ENCODE peak calls at places on chromosomes 11 and 22, in five cellular contexts. P is left lung, S is SK-N-SH, C is SJCRH30, J is neural progenitor cell. Q is an unnamed sample.

GRCh38 chr11:65224939-65225283 is 36.9 kb upstream of the POLA2 start:
- DNase-seq in S (no peak), C (no peak), J (peak; percentile 43), P (peak; percentile 52), Q (no peak)

GRCh38 chr11:10664005-10664404 is 29.6 kb downstream of the IRAG1 start:
- DNase-seq in S (no peak), P (no peak), J (no peak), C (no peak), Q (no peak)

GRCh38 chr22:33853200-33854097 is 66.8 kb downstream of the LARGE1 start:
- DNase-seq in S (peak; percentile 64), J (peak; percentile 38), C (no peak), P (no peak), Q (peak; percentile 57)

GRCh38 chr11:13317293-13318080 is 39.9 kb downstream of the BMAL1 start:
- DNase-seq in P (no peak), J (no peak), S (peak; percentile 42), C (no peak), Q (no peak)

GRCh38 chr11:119615003-119615878 is 113.8 kb downstream of the NECTIN1 start:
- DNase-seq in C (no peak), J (no peak), P (peak; percentile 28), S (no peak), Q (no peak)

GRCh38 chr11:124841765-124842700 is 23.2 kb upstream of the ROBO3 start:
- DNase-seq in J (peak; percentile 45), P (no peak), C (no peak), S (no peak), Q (peak; percentile 26)

GRCh38 chr11:282630-283360 is 4.6 kb downstream of the NLRP6 start:
- DNase-seq in C (no peak), P (peak; percentile 24), J (no peak), S (peak; percentile 40), Q (no peak)

GRCh38 chr11:21560466-21560975 is 632.4 kb upstream of the ANO5 start:
- DNase-seq in S (no peak), J (no peak), P (no peak), C (no peak), Q (no peak)

GRCh38 chr11:27754035-27755017 is 54.1 kb upstream of the BDNF start:
- DNase-seq in S (no peak), C (no peak), P (no peak), J (no peak), Q (no peak)

GRCh38 chr11:61129608-61130523 is 27.6 kb downstream of the CD5 start:
- DNase-seq in C (peak; percentile 83), S (peak; percentile 96), J (peak; percentile 94), P (peak; percentile 95), Q (peak; percentile 99)

GRCh38 chr11:44270403-44271192 is 39.3 kb downstream of the ALX4 start:
- DNase-seq in J (no peak), C (peak; percentile 99), S (no peak), P (no peak), Q (peak; percentile 47)

GRCh38 chr11:12684821-12685220 is 10.6 kb downstream of the TEAD1 start:
- DNase-seq in S (no peak), J (no peak), C (no peak), P (no peak), Q (no peak)

GRCh38 chr22:48327721-48328120 is 1500.0 kb downstream of the BRD1 start:
- DNase-seq in S (no peak), P (peak; percentile 41), C (no peak), J (no peak), Q (no peak)

GRCh38 chr22:24291538-24292201 is 21.0 kb downstream of the SPECC1L start:
- DNase-seq in J (no peak), C (no peak), P (no peak), S (no peak), Q (no peak)

GRCh38 chr11:118415739-118416068 is 14.3 kb downstream of the ATP5MG start:
- DNase-seq in C (peak; percentile 34), S (peak; percentile 68), J (peak; percentile 29), P (no peak), Q (peak; percentile 71)

GRCh38 chr11:12705874-12706273 is 31.7 kb downstream of the TEAD1 start:
- DNase-seq in C (no peak), J (no peak), S (no peak), P (no peak), Q (no peak)

GRCh38 chr11:79402912-79403311 is 37.9 kb downstream of the TENM4 start:
- DNase-seq in C (no peak), S (no peak), P (no peak), J (no peak), Q (no peak)

GRCh38 chr11:83566948-83567347 is 280.8 kb upstream of the CCDC90B start:
- DNase-seq in C (no peak), P (no peak), J (no peak), S (no peak), Q (no peak)

GRCh38 chr11:8593455-8593854 is 573 bp downstream of the STK33 start:
- DNase-seq in J (no peak), S (peak; percentile 16), C (no peak), P (no peak), Q (no peak)
- H3K27me3 ChIP-seq in J (no peaks in the 10 kb centered on the region), S (no peaks in the 10 kb centered on the region), C (no peaks in the 10 kb centered on the region), P (no peaks in the 10 kb centered on the region), Q (no peaks in the 10 kb centered on the region)

DNA sequence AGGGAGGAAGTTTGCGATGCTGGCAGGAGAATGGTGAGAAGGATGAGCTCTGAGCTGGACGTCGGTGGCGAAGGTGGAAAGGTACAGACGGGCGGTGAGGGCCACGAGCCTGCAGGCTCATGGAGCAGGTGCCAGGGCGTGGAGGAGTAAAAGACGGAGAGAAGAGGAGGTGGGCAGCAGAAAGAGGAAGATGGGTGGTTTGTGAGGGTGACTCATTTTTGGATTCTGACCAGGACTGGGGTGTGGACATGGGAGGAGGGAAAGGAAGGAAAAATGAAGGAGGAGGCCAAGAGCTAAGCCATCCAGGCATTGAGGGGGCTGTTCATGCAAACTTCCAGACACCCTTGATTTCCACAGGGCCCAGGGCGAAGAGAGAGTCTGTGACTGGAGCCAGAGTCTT is 3.5 kb downstream of the ZDHHC24 start:
- DNase-seq in J (no peak), C (no peak), P (no peak), S (no peak), Q (no peak)
- H3K4me3 ChIP-seq in J (no peak overlapping the region), C (no peak overlapping the region), P (no peak overlapping the region), S (no peak overlapping the region), Q (no peak overlapping the region)

GRCh38 chr11:35155677-35156076 is 16.7 kb downstream of the CD44 start:
- DNase-seq in S (no peak), C (no peak), J (no peak), P (no peak), Q (no peak)
- H3K36me3 ChIP-seq in S (peaks cover 46% of the 10 kb centered on the region), C (no peaks in the 10 kb centered on the region), J (no peaks in the 10 kb centered on the region), P (peaks cover 30% of the 10 kb centered on the region), Q (no peaks in the 10 kb centered on the region)

GRCh38 chr22:22408731-22409696 is 99.5 kb downstream of the ZNF280B start:
- DNase-seq in S (peak; percentile 44), J (peak; percentile 63), C (peak; percentile 79), P (no peak), Q (peak; percentile 73)
- H3K27me3 ChIP-seq in S (peaks cover 13% of the 10 kb centered on the region), J (peaks cover 100% of the 10 kb centered on the region), C (no peaks in the 10 kb centered on the region), P (no peaks in the 10 kb centered on the region), Q (peaks cover 95% of the 10 kb centered on the region)

GRCh38 chr11:69030324-69030723 is 17.3 kb upstream of the MRGPRF start:
- DNase-seq in S (no peak), P (no peak), C (no peak), J (no peak), Q (no peak)
- H3K4me3 ChIP-seq in S (no peak overlapping the region), P (no peak overlapping the region), C (no peak overlapping the region), J (no peak overlapping the region), Q (no peak overlapping the region)

GRCh38 chr11:35218956-35219355 is 80.0 kb downstream of the CD44 start:
- DNase-seq in J (no peak), P (no peak), C (no peak), S (no peak), Q (no peak)
- H3K36me3 ChIP-seq in J (no peaks in the 10 kb centered on the region), P (peaks cover 96% of the 10 kb centered on the region), C (no peaks in the 10 kb centered on the region), S (peaks cover 76% of the 10 kb centered on the region), Q (no peaks in the 10 kb centered on the region)

DNA sequence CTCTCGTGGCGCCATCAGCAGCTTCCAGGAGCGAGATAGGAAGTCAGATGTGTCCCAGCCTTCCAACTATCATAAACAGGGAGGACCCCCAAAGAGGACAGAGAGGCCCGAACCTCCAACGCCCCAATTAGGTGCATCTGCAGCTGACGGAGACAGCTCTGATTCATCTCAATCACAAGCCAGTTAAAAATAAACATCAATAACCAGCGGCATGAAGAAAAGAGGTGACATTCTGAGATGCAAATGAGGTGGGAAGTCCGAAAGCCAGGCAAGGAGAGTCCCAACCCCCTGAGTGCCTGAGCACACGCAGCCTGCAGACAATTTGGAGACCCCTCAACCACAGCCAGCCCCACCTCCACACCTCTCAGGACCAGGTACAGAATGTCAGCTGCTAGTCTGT is 28.1 kb upstream of the IGSF9B start:
- DNase-seq in J (no peak), C (no peak), S (no peak), P (peak; percentile 22), Q (no peak)
- H3K27me3 ChIP-seq in J (no peaks in the 10 kb centered on the region), C (peaks cover 39% of the 10 kb centered on the region), S (no peaks in the 10 kb centered on the region), P (no peaks in the 10 kb centered on the region), Q (no peaks in the 10 kb centered on the region)

GRCh38 chr22:45504703-45505341 is 2.1 kb downstream of the FBLN1 start:
- DNase-seq in J (peak; percentile 95), C (peak; percentile 49), S (peak; percentile 74), P (peak; percentile 68), Q (peak; percentile 72)

GRCh38 chr22:45503071-45503815 is 560 bp downstream of the FBLN1 start:
- DNase-seq in C (no peak), P (no peak), S (peak; percentile 72), J (peak; percentile 76), Q (peak; percentile 88)

GRCh38 chr22:45502215-45503070 is at the start of gene FBLN1:
- DNase-seq in S (peak; percentile 97), J (peak; percentile 95), C (no peak), P (peak; percentile 72), Q (peak; percentile 97)

GRCh38 chr22:45505991-45506743 is 3.5 kb downstream of the FBLN1 start:
- DNase-seq in C (no peak), J (no peak), P (peak; percentile 36), S (no peak), Q (peak; percentile 74)

DNA sequence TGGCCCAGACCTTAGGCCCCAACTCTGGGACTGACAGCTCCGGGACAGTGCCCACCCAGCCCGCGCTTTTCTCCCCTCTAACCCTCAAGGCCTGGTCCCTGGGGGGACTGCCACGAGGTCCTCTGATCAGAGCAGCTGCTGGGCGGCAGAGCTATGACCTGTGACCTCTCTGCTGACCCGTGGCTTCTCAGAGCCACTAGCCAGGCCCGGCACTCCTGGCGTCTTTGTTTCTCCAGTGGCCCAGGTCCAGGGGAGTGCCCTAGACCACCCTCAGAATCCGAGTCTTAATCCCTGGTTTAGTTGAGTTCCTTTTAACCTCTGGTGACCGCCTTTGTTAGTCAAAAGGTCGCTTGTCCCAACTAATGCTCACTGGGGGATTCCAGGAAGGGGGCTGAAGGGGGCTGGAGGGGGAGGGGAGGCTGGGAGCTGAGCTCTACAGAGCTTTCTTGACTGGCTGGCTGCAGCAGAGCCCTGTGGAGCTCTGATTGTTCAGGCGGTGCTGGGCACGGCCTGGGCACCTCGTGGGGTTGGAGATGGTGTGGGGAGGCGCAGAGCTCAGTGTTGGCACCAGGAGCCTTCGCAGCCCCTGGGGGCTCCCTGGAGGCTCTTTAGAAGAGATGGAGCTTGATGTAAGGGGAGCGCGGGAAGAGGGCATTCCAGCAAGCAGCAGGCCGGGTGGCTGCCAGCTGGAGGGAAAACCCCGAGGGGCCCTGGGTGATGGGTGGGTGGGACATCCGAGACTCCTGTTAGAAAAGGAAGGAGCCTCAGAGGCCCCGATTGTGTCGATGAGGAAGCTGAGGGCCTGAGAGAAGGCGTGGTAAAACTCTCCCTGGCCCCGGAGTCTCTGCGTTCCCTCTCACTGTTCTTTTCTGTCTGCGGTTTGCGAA is 1.4 kb downstream of the FBLN1 start:
- DNase-seq in P (peak; percentile 62), C (peak; percentile 51), S (peak; percentile 66), J (peak; percentile 97), Q (peak; percentile 82)
- H3K4me3 ChIP-seq in P (peak overlapping the region; percentile 40), C (peak overlapping the region; percentile 58), S (peak overlapping the region; percentile 77), J (peak overlapping the region; percentile 58), Q (peak overlapping the region; percentile 74)

GRCh38 chr22:29539105-29539504 is 14.5 kb downstream of the THOC5 start:
- DNase-seq in J (no peak), C (no peak), P (no peak), S (no peak), Q (no peak)
- H3K36me3 ChIP-seq in J (peaks cover 4% of the 10 kb centered on the region), C (peaks cover 48% of the 10 kb centered on the region), P (peaks cover 97% of the 10 kb centered on the region), S (peaks cover 82% of the 10 kb centered on the region), Q (peaks cover 29% of the 10 kb centered on the region)